ENCODE peak calls at places on chromosomes 1 and 21, in five cellular contexts. Q, L, P, E and M are unnamed samples.

GRCh38 chr1:175861641-175862367 is 118.4 kb upstream of the TNR start:
- DNase-seq in Q (no peak), L (no peak), P (no peak), E (no peak), M (no peak)

GRCh38 chr21:36235058-36235582 is 78.5 kb downstream of the DOP1B start:
- DNase-seq in Q (no peak), L (no peak), P (no peak), E (no peak), M (peak; percentile 13)

GRCh38 chr21:34936874-34937563 is 112.1 kb downstream of the RUNX1 start:
- DNase-seq in Q (no peak), L (no peak), P (no peak), E (no peak), M (no peak)

GRCh38 chr1:150832597-150832996 is 24.5 kb upstream of the CTSK start:
- DNase-seq in Q (no peak), L (no peak), P (no peak), E (no peak), M (no peak)

GRCh38 chr21:25373126-25374082 is 233.9 kb downstream of the MRPL39 start:
- DNase-seq in Q (no peak), L (no peak), P (no peak), E (no peak), M (no peak)

GRCh38 chr1:150995896-150996295 is 10.8 kb downstream of the MINDY1 start:
- DNase-seq in Q (no peak), L (no peak), P (no peak), E (no peak), M (no peak)

GRCh38 chr1:218702808-218703207 is 357.7 kb downstream of the TGFB2 start:
- DNase-seq in Q (no peak), L (no peak), P (no peak), E (no peak), M (no peak)

GRCh38 chr1:230236951-230237350 is 169.9 kb downstream of the GALNT2 start:
- DNase-seq in Q (no peak), L (no peak), P (no peak), E (no peak), M (no peak)

GRCh38 chr1:65059930-65060538 is 88.0 kb upstream of the AK4 start:
- DNase-seq in Q (no peak), L (peak; percentile 49), P (no peak), E (no peak), M (no peak)

GRCh38 chr21:27802816-27803475 is 836.1 kb upstream of the ADAMTS5 start:
- DNase-seq in Q (no peak), L (no peak), P (no peak), E (no peak), M (no peak)

GRCh38 chr1:182095946-182096345 is 34.4 kb upstream of the ZNF648 start:
- DNase-seq in Q (no peak), L (peak; percentile 28), P (no peak), E (no peak), M (no peak)

GRCh38 chr1:61004269-61005003 is 77.9 kb upstream of the NFIA start:
- DNase-seq in Q (no peak), L (peak; percentile 20), P (no peak), E (no peak), M (no peak)

GRCh38 chr1:77484334-77484733 is 198.1 kb downstream of the ZZZ3 start:
- DNase-seq in Q (no peak), L (no peak), P (no peak), E (no peak), M (no peak)

GRCh38 chr1:15322648-15323350 is 75.8 kb downstream of the FHAD1 start:
- DNase-seq in Q (no peak), L (no peak), P (no peak), E (peak; percentile 73), M (no peak)

GRCh38 chr1:160539896-160540858 is 17.1 kb upstream of the SLAMF6 start:
- DNase-seq in Q (no peak), L (no peak), P (no peak), E (peak; percentile 72), M (no peak)

GRCh38 chr1:189431437-189431836 is 1046.2 kb downstream of the BRINP3 start:
- DNase-seq in Q (no peak), L (no peak), P (no peak), E (no peak), M (no peak)

GRCh38 chr1:189434461-189434860 is 1043.2 kb downstream of the BRINP3 start:
- DNase-seq in Q (no peak), L (no peak), P (no peak), E (no peak), M (no peak)

GRCh38 chr1:189432761-189433160 is 1044.9 kb downstream of the BRINP3 start:
- DNase-seq in Q (no peak), L (no peak), P (no peak), E (no peak), M (no peak)

GRCh38 chr1:189424746-189425331 is 1052.8 kb downstream of the BRINP3 start:
- DNase-seq in Q (no peak), L (no peak), P (no peak), E (no peak), M (no peak)

DNA sequence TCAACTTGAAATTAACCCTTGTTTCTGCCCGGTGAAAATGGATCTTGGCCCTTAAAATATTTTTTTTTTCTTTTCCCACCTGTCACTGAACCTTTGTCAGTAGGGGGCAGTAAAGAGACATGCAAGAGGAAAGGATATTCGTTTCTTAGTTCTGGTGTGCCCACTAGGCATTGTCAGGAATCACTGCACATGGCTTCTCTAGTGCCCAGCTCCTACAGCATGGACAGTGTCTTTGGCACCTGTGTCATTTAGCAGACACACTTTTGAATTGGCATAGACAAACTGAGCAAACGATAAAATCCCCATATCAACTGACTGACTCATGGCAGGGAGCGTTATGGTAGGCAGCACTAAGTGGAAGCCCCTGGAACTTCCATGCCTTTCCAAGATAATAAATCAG is 1048.1 kb downstream of the BRINP3 start:
- DNase-seq in Q (no peak), L (no peak), P (no peak), E (no peak), M (no peak)
- TF ChIP-seq CTCF in Q (no peak), L (peak; percentile 24), P (peak; percentile 32), E (peak; percentile 23), M (peak; percentile 55)

GRCh38 chr1:9278585-9279153 is 14.0 kb upstream of the SPSB1 start:
- DNase-seq in Q (no peak), L (no peak), P (no peak), E (no peak), M (no peak)

GRCh38 chr1:9281071-9281827 is 11.4 kb upstream of the SPSB1 start:
- DNase-seq in Q (no peak), L (no peak), P (no peak), E (no peak), M (no peak)

GRCh38 chr1:9281907-9282306 is 10.8 kb upstream of the SPSB1 start:
- DNase-seq in Q (no peak), L (no peak), P (no peak), E (no peak), M (no peak)

GRCh38 chr1:9279172-9279840 is 13.4 kb upstream of the SPSB1 start:
- DNase-seq in Q (no peak), L (no peak), P (no peak), E (no peak), M (no peak)

GRCh38 chr1:9280015-9280860 is 12.5 kb upstream of the SPSB1 start:
- DNase-seq in Q (peak; percentile 78), L (peak; percentile 96), P (peak; percentile 72), E (no peak), M (no peak)
- TF ChIP-seq CTCF in Q (no peak), L (no peak), P (no peak), E (no peak), M (no peak)

GRCh38 chr1:8351693-8352470 is 34.0 kb downstream of the SLC45A1 start:
- DNase-seq in Q (no peak), L (peak; percentile 86), P (no peak), E (no peak), M (no peak)
- TF ChIP-seq CTCF in Q (peak; percentile 63), L (peak; percentile 53), P (peak; percentile 44), E (peak; percentile 22), M (peak; percentile 80)

DNA sequence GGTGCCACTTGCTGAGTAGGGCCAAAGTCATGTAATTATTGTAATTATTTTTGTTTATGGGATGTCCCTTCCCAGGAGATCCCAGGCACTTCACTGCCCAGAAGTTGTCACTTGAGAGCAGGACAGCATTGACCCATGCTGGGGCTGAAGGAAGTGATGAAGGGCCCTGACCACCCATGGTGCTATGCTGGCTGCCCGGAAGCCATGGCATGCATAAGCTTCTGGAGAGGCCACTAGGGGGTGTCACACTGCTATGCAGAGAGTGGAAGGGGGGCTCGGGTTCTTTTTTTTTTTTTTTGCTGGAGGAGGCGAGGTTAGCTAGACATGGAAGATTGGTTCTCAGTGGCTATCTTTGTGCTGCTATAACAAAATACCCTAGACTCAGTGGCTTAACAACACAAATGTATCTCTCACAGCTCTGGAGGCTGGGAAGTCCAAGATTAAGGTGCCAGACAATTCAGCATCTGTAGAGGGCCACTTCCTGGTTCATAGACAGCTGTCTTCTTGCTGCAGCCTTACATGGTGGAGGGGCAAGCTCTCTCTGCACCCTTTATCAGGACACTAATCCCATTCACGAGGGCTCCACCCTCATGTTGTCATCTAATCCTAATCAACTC is 84.9 kb downstream of the CNIH3 start:
- DNase-seq in Q (no peak), L (no peak), P (no peak), E (no peak), M (no peak)
- TF ChIP-seq CTCF in Q (peak; percentile 68), L (no peak), P (no peak), E (no peak), M (peak; percentile 55)